ENCODE peak calls at places on chromosomes 5 and 9, in four cellular contexts. O, K, R and J are unnamed samples.

GRCh38 chr9:91101598-91102168 is 260.0 kb downstream of the AUH start:
- DNase-seq in O (no peak), K (peak; percentile 23), R (no peak), J (peak; percentile 61)

GRCh38 chr9:133714606-133715294 is 23.4 kb downstream of the SARDH start:
- DNase-seq in O (no peak), K (no peak), R (peak; percentile 59), J (no peak)

GRCh38 chr9:137682431-137682991 is 63.7 kb downstream of the EHMT1 start:
- DNase-seq in O (no peak), K (no peak), R (no peak), J (no peak)

GRCh38 chr9:98146101-98146991 is 27.3 kb upstream of the TRIM14 start:
- DNase-seq in O (peak; percentile 90), K (no peak), R (peak; percentile 75), J (peak; percentile 99)

GRCh38 chr5:142168365-142168764 is 59.8 kb downstream of the NDFIP1 start:
- DNase-seq in O (no peak), K (no peak), R (no peak), J (no peak)

GRCh38 chr5:149317281-149318048 is 27.8 kb upstream of the GRPEL2 start:
- DNase-seq in O (peak; percentile 41), K (peak; percentile 56), R (peak; percentile 76), J (peak; percentile 55)

GRCh38 chr5:159441441-159441840 is 111.2 kb upstream of the IL12B start:
- DNase-seq in O (no peak), K (peak; percentile 68), R (peak; percentile 31), J (no peak)

GRCh38 chr5:3997670-3998069 is 402.0 kb downstream of the IRX1 start:
- DNase-seq in O (no peak), K (no peak), R (no peak), J (no peak)

GRCh38 chr5:172797800-172798199 is 26.8 kb upstream of the DUSP1 start:
- DNase-seq in O (no peak), K (no peak), R (no peak), J (no peak)

GRCh38 chr5:2908086-2908485 is 156.6 kb upstream of the IRX2 start:
- DNase-seq in O (no peak), K (no peak), R (no peak), J (no peak)

GRCh38 chr9:70405808-70406445 is 8.5 kb downstream of the KLF9 start:
- DNase-seq in O (peak; percentile 62), K (peak; percentile 38), R (no peak), J (peak; percentile 63)

GRCh38 chr5:123454236-123454911 is 31.2 kb upstream of the CEP120 start:
- DNase-seq in O (no peak), K (no peak), R (no peak), J (peak; percentile 42)

GRCh38 chr5:151905639-151906038 is 19.0 kb downstream of the GLRA1 start:
- DNase-seq in O (no peak), K (no peak), R (no peak), J (no peak)

GRCh38 chr9:89408628-89409101 is 89.2 kb downstream of the SEMA4D start:
- DNase-seq in O (no peak), K (no peak), R (no peak), J (peak; percentile 43)

GRCh38 chr9:132350861-132351315 is 3.9 kb downstream of the SETX start:
- DNase-seq in O (no peak), K (no peak), R (no peak), J (peak; percentile 63)

GRCh38 chr9:80146466-80146865 is 574.7 kb downstream of the TLE4 start:
- DNase-seq in O (no peak), K (peak; percentile 67), R (no peak), J (no peak)

GRCh38 chr9:72703574-72703973 is 182.2 kb downstream of the TMC1 start:
- DNase-seq in O (no peak), K (no peak), R (no peak), J (no peak)

GRCh38 chr5:10329808-10330481 is 22.2 kb upstream of the CMBL start:
- DNase-seq in O (peak; percentile 27), K (no peak), R (peak; percentile 42), J (no peak)

GRCh38 chr5:154309805-154310204 is 119.3 kb downstream of the GALNT10 start:
- DNase-seq in O (no peak), K (no peak), R (no peak), J (no peak)

GRCh38 chr5:42994285-42995151 is 45.6 kb downstream of the ANXA2R start:
- DNase-seq in O (peak; percentile 90), K (peak; percentile 96), R (peak; percentile 74), J (peak; percentile 75)

GRCh38 chr5:178350361-178351220 is 118.0 kb upstream of the PHYKPL start:
- DNase-seq in O (no peak), K (no peak), R (peak; percentile 64), J (no peak)

GRCh38 chr9:138117836-138118235 is 240.3 kb downstream of the CACNA1B start:
- DNase-seq in O (no peak), K (no peak), R (no peak), J (no peak)

GRCh38 chr5:127673401-127673800 is 24.5 kb downstream of the CTXN3 start:
- DNase-seq in O (no peak), K (no peak), R (no peak), J (no peak)

GRCh38 chr5:40754381-40755092 is 1.2 kb downstream of the TTC33 start:
- DNase-seq in O (no peak), K (no peak), R (no peak), J (peak; percentile 25)

GRCh38 chr5:68264024-68264956 is 48.7 kb downstream of the PIK3R1 start:
- DNase-seq in O (peak; percentile 30), K (no peak), R (no peak), J (peak; percentile 93)

GRCh38 chr9:86546712-86547111 is 192.5 kb upstream of the TUT7 start:
- DNase-seq in O (no peak), K (peak; percentile 21), R (no peak), J (no peak)

GRCh38 chr9:16496908-16497307 is 373.6 kb downstream of the BNC2 start:
- DNase-seq in O (no peak), K (peak; percentile 41), R (no peak), J (no peak)

GRCh38 chr9:75891277-75892167 is 1.0 kb downstream of the PCSK5 start:
- DNase-seq in O (peak; percentile 73), K (peak; percentile 60), R (peak; percentile 32), J (peak; percentile 35)

GRCh38 chr5:33180900-33181299 is 259.9 kb upstream of the TARS1 start:
- DNase-seq in O (no peak), K (peak; percentile 42), R (no peak), J (no peak)

GRCh38 chr9:35749515-35750255 is 598 bp downstream of the RGP1 start:
- DNase-seq in O (peak; percentile 80), K (peak; percentile 70), R (no peak), J (peak; percentile 78)

GRCh38 chr5:127696688-127697087 is 6.5 kb upstream of the CCDC192 start:
- DNase-seq in O (no peak), K (no peak), R (no peak), J (no peak)

GRCh38 chr5:73093943-73094342 is 26.4 kb upstream of the TMEM171 start:
- DNase-seq in O (no peak), K (no peak), R (no peak), J (no peak)

DNA sequence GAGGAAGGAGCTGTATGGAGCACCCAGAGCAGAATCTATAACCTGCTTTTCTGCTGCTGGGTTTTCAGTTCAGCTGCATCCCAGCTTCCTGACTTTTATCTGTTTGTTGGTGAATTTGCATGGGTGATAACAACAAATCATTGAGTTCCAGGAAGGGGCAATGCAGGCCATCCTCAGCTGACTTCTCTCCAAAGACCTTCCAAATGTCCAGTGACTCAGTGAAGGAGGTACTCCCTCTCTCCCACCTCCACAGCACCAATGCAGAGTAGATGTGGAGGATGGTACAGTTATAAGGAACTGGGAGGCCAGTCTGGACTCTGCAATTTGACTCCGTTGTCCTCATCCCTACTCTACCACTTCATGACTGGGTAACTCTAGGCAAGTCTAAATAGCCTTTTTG is 1.7 kb upstream of the TXN start:
- DNase-seq in O (no peak), K (no peak), R (no peak), J (no peak)
- H3K4me3 ChIP-seq in O (no peak overlapping the region), K (peak overlapping the region; percentile 91), R (peak overlapping the region; percentile 79), J (no peak overlapping the region)

GRCh38 chr5:134491841-134492442 is 33.5 kb upstream of the JADE2 start:
- DNase-seq in O (no peak), K (no peak), R (no peak), J (no peak)
- H3K27me3 ChIP-seq in O (no peaks in the 10 kb centered on the region), K (no peaks in the 10 kb centered on the region), R (no peaks in the 10 kb centered on the region), J (no peaks in the 10 kb centered on the region)

GRCh38 chr5:19866088-19866446 is 121.9 kb downstream of the CDH18 start:
- DNase-seq in O (no peak), K (no peak), R (no peak), J (no peak)
- H3K4me3 ChIP-seq in O (no peak overlapping the region), K (no peak overlapping the region), R (no peak overlapping the region), J (no peak overlapping the region)

GRCh38 chr5:135709103-135709660 is 125.3 kb upstream of the SLC25A48 start:
- DNase-seq in O (no peak), K (no peak), R (no peak), J (no peak)

GRCh38 chr5:135714126-135714894 is 120.2 kb upstream of the SLC25A48 start:
- DNase-seq in O (no peak), K (no peak), R (no peak), J (peak; percentile 11)

GRCh38 chr5:135715267-135716050 is 119.0 kb upstream of the SLC25A48 start:
- DNase-seq in O (peak; percentile 67), K (no peak), R (no peak), J (peak; percentile 10)

GRCh38 chr5:135709998-135710670 is 124.3 kb upstream of the SLC25A48 start:
- DNase-seq in O (no peak), K (no peak), R (no peak), J (no peak)

GRCh38 chr5:135713516-135713915 is 120.9 kb upstream of the SLC25A48 start:
- DNase-seq in O (no peak), K (no peak), R (no peak), J (no peak)
- H3K27me3 ChIP-seq in O (no peaks in the 10 kb centered on the region), K (no peaks in the 10 kb centered on the region), R (peaks cover 7% of the 10 kb centered on the region), J (no peaks in the 10 kb centered on the region)

DNA sequence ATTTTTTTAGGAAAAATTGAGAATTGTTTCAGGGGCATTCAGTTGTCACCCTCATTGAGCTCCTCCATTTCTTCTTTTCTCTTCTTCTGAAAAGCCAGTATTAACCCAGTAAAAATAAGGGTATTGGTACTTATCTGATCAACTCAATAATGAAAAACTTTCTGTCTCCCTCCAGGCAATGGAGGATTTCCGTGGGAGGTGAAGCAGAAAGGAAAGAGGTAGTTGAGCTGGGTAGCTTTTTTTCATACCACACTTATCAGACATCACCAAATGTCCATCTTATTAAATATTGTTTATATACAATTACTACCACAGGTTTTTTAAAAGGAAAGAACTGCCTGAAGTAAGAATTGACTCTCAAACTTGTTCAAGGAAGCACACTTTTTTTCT is 731.1 kb upstream of the ZNF608 start:
- DNase-seq in O (no peak), K (no peak), R (no peak), J (no peak)
- H3K4me3 ChIP-seq in O (no peak overlapping the region), K (no peak overlapping the region), R (no peak overlapping the region), J (no peak overlapping the region)

DNA sequence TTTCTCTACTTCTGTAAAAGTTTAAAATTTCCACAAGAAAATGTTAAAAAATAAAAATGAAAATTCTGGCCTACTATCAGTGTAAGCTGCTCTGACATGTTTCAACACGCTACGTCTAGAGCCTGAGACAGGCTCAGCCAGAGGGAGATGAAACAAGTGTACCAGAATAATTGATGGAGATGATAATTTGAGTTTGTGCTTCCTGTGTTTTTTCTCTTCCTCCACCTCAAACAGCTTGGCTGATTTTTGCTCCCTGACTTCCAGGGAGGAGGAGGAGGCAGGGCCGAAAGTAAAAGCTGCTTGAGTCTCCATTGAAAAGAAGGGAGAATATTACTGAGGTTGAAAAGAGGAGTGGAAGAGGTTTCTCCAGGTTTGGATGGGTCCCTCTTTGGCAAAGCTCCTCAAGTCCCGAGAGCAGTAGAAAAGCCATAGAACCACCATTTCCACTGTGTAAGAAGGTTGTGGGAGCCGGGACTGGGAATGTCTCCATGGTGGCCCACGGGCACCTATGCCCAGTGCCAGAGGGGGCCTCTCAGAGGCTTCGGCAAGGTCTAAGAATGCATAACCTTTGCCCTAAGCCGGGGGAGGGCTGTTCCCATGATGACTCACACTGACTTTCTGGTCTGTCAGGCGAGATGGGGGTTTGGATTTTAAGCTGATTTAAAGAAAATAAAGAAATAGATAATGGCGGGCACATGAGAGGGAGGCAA is 95.1 kb downstream of the HRH2 start:
- DNase-seq in O (no peak), K (no peak), R (no peak), J (no peak)
- H3K27me3 ChIP-seq in O (no peaks in the 10 kb centered on the region), K (peaks cover 5% of the 10 kb centered on the region), R (no peaks in the 10 kb centered on the region), J (peaks cover 3% of the 10 kb centered on the region)